ENCODE peak calls at places on chromosomes 2 and 18, in nine cellular contexts. I, Y, P, Q, W, V, C, O and J are unnamed samples.

GRCh38 chr2:239939736-239940483 is 85.2 kb downstream of the NDUFA10 start:
- DNase-seq in I (peak; percentile 8), Y (no peak), P (no peak), Q (no peak), W (no peak), V (no peak), C (no peak), O (no peak), J (no peak)

GRCh38 chr2:196096264-196096663 is 27.6 kb upstream of the DNAH7 start:
- DNase-seq in I (no peak), Y (no peak), P (no peak), Q (no peak), W (no peak), V (no peak), C (no peak), O (no peak), J (no peak)

GRCh38 chr2:142058149-142058548 is 72.7 kb downstream of the LRP1B start:
- DNase-seq in I (no peak), Y (peak; percentile 6), P (no peak), Q (no peak), W (no peak), V (no peak), C (no peak), O (no peak), J (no peak)

GRCh38 chr2:241391892-241392665 is 36.0 kb downstream of the FARP2 start:
- DNase-seq in I (no peak), Y (peak; percentile 45), P (peak; percentile 27), Q (peak; percentile 15), W (no peak), V (no peak), C (peak; percentile 42), O (no peak), J (peak; percentile 20)

GRCh38 chr2:23497063-23497462 is 112.1 kb downstream of the KLHL29 start:
- DNase-seq in I (no peak), Y (peak; percentile 86), P (no peak), Q (no peak), W (no peak), V (no peak), C (no peak), O (peak; percentile 82), J (peak; percentile 99)

GRCh38 chr2:14638488-14638887 is 6.0 kb downstream of the LRATD1 start:
- DNase-seq in I (no peak), Y (no peak), P (no peak), Q (no peak), W (no peak), V (no peak), C (no peak), O (no peak), J (no peak)

GRCh38 chr2:121155502-121156056 is 129.4 kb downstream of the TFCP2L1 start:
- DNase-seq in I (no peak), Y (no peak), P (no peak), Q (no peak), W (no peak), V (no peak), C (no peak), O (no peak), J (no peak)

GRCh38 chr2:237650455-237650850 is 23.1 kb downstream of the LRRFIP1 start:
- DNase-seq in I (no peak), Y (no peak), P (no peak), Q (no peak), W (no peak), V (no peak), C (no peak), O (no peak), J (no peak)

GRCh38 chr18:681985-682384 is 24.5 kb downstream of the TYMS start:
- DNase-seq in I (no peak), Y (no peak), P (no peak), Q (no peak), W (no peak), V (no peak), C (no peak), O (no peak), J (no peak)

GRCh38 chr2:102033028-102033749 is 41.4 kb downstream of the IL1R2 start:
- DNase-seq in I (no peak), Y (peak; percentile 99), P (no peak), Q (peak; percentile 22), W (no peak), V (no peak), C (peak; percentile 44), O (peak; percentile 94), J (peak; percentile 89)

GRCh38 chr18:23662309-23663263 is at the start of gene ANKRD29:
- DNase-seq in I (peak; percentile 55), Y (peak; percentile 72), P (peak; percentile 29), Q (peak; percentile 56), W (peak; percentile 8), V (peak; percentile 63), C (no peak), O (no peak), J (no peak)

GRCh38 chr18:69684789-69685188 is 262.9 kb downstream of the CD226 start:
- DNase-seq in I (no peak), Y (no peak), P (no peak), Q (no peak), W (no peak), V (no peak), C (no peak), O (no peak), J (no peak)

GRCh38 chr2:125405816-125406215 is 1250.1 kb upstream of the GYPC start:
- DNase-seq in I (no peak), Y (no peak), P (no peak), Q (no peak), W (no peak), V (no peak), C (peak; percentile 74), O (no peak), J (peak; percentile 90)

GRCh38 chr2:128396500-128396891 is 77.8 kb upstream of the HS6ST1 start:
- DNase-seq in I (no peak), Y (no peak), P (no peak), Q (no peak), W (no peak), V (no peak), C (no peak), O (no peak), J (no peak)

GRCh38 chr2:223043164-223043941 is 8.6 kb upstream of the KCNE4 start:
- DNase-seq in I (no peak), Y (peak; percentile 88), P (no peak), Q (no peak), W (no peak), V (no peak), C (no peak), O (peak; percentile 80), J (no peak)

GRCh38 chr2:101160454-101160853 is 9.3 kb upstream of the TBC1D8 start:
- DNase-seq in I (no peak), Y (no peak), P (no peak), Q (no peak), W (no peak), V (no peak), C (peak; percentile 24), O (no peak), J (peak; percentile 62)

GRCh38 chr2:179104736-179105135 is 54.8 kb upstream of the CCDC141 start:
- DNase-seq in I (no peak), Y (no peak), P (no peak), Q (no peak), W (no peak), V (no peak), C (no peak), O (peak; percentile 15), J (peak; percentile 54)